ENCODE peak calls at places on chromosomes 6 and 20, in eight cellular contexts. M, C, D, S, H, K, E and J are unnamed samples. For H3K36me3, the result is how much of the 10 kb centered on the place peaks cover.

GRCh38 chr6:170047813-170048212 is 243.1 kb downstream of the DLL1 start:
- DNase-seq in H (no peak), C (no peak), D (no peak), E (no peak), M (no peak), K (peak), S (no peak), J (no peak)

GRCh38 chr6:21597243-21597682 is 3.7 kb downstream of the SOX4 start:
- DNase-seq in H (no peak), C (no peak), K (no peak), D (no peak), E (no peak), M (no peak), S (no peak), J (no peak)

GRCh38 chr6:4788953-4789584 is 12.9 kb downstream of the CDYL start:
- DNase-seq in D (no peak), H (no peak), C (no peak), S (no peak), K (no peak), E (no peak), M (peak), J (no peak)

GRCh38 chr6:42520786-42521607 is 42.8 kb upstream of the UBR2 start:
- DNase-seq in E (peak), H (no peak), S (no peak), M (no peak), C (peak), K (no peak), D (peak), J (no peak)

GRCh38 chr20:33667245-33668086 is 723 bp downstream of the ACTL10 start:
- DNase-seq in K (peak), E (no peak), M (peak), C (peak), D (no peak), S (peak), H (no peak), J (no peak)

GRCh38 chr6:37210313-37210898 is 40.5 kb downstream of the PIM1 start:
- DNase-seq in S (peak), E (peak), D (peak), H (no peak), M (peak), C (peak), K (no peak), J (no peak)

GRCh38 chr6:159941286-159942113 is 27.4 kb upstream of the IGF2R start:
- DNase-seq in M (no peak), H (no peak), D (peak), E (peak), S (no peak), K (no peak), C (peak), J (no peak)

GRCh38 chr6:113351183-113351834 is 505.8 kb upstream of the MARCKS start:
- DNase-seq in C (no peak), D (no peak), K (no peak), H (no peak), S (peak), E (peak), M (no peak), J (peak)

GRCh38 chr6:90294989-90295853 is 1.4 kb downstream of the BACH2 start:
- DNase-seq in H (no peak), S (peak), K (peak), C (peak), D (no peak), M (peak), E (no peak), J (no peak)

GRCh38 chr6:127547909-127548649 is 28.9 kb upstream of the C6orf58 start:
- DNase-seq in K (no peak), H (no peak), C (peak), D (no peak), S (no peak), E (no peak), M (no peak), J (no peak)

GRCh38 chr6:56346958-56347357 is 99.6 kb upstream of the COL21A1 start:
- DNase-seq in H (no peak), M (peak), E (peak), S (no peak), D (no peak), K (no peak), C (no peak), J (no peak)

GRCh38 chr6:27531772-27532459 is 59.0 kb upstream of the ZNF184 start:
- DNase-seq in H (no peak), K (no peak), D (peak), E (no peak), C (no peak), M (no peak), S (no peak), J (no peak)

GRCh38 chr6:93745306-93745705 is 325.9 kb upstream of the EPHA7 start:
- DNase-seq in E (no peak), C (no peak), D (no peak), M (no peak), H (no peak), K (no peak), S (no peak), J (no peak)

GRCh38 chr6:152720964-152721363 is 23.3 kb downstream of the MYCT1 start:
- DNase-seq in C (peak), K (no peak), M (no peak), E (peak), D (peak), H (no peak), S (no peak), J (no peak)

GRCh38 chr6:13194852-13195251 is 133.5 kb downstream of the TBC1D7 start:
- DNase-seq in C (peak), S (peak), H (no peak), M (peak), D (peak), E (peak), K (no peak), J (no peak)

GRCh38 chr6:112337209-112337638 is 9.9 kb upstream of the RFPL4B start:
- DNase-seq in M (peak), K (no peak), H (no peak), D (peak), E (peak), C (peak), S (peak), J (no peak)

GRCh38 chr20:45052698-45053440 is 48.1 kb downstream of the KCNS1 start:
- DNase-seq in H (no peak), S (no peak), K (no peak), E (peak), C (no peak), D (no peak), M (no peak), J (peak)

GRCh38 chr6:64074981-64075380 is 439.4 kb downstream of the PHF3 start:
- DNase-seq in E (no peak), M (no peak), S (no peak), K (no peak), C (no peak), D (no peak), H (no peak), J (no peak)

GRCh38 chr20:3222635-3223600 is 13.6 kb downstream of the ITPA start:
- DNase-seq in H (no peak), M (no peak), E (no peak), S (peak), K (no peak), D (no peak), C (no peak), J (no peak)

DNA sequence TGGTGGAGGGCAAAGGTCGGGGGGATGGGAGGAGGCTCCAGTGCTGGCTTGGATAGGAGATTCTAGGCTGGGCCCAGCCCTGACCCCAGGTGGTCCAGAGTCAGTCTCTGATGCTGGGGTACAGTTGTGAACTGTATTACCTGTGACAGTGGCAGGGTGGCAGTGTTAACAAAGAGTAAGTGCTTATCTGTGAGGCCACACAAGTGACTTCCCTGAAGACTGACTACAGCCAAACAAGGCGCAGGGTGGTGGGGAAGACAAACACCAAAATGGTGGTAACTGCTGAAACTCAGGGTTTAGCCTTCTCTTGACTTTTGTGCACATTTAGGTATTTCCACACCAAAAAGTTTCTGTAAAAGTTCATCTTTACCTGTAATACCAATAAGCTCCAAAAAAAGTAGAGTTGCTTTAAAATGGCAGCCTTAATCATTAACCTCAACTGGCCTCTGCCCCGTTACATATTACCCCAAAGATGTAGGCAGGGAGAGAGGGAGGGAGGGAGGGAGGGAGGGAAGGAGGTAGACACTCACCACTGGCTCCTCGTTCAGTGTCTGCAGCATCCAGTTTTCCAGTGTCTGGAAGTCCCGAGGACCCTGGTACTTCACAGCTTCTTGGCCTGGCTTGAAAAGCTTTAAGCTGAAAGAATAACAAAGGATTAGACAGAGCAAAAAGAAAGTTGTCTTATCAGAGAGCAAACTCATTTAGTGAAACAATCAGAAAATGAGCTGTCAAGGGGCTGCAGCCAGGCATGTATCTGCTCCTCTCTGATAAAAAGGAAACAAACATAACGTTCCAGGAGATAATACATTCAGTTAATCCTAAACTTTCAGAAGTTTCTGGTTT is 11.3 kb downstream of the TXNDC5 start:
- DNase-seq in C (no peak), K (no peak), S (no peak), E (no peak), H (no peak), M (peak), D (no peak), J (no peak)
- TF ChIP-seq CTCF in C (peak), K (peak), S (peak), E (no peak), H (peak), M (peak), D (peak), J (no peak)

GRCh38 chr6:138690975-138691594 is 82.5 kb upstream of the CCDC28A start:
- DNase-seq in K (no peak), C (no peak), H (no peak), E (peak), S (no peak), M (no peak), D (no peak), J (no peak)

GRCh38 chr6:138692978-138693909 is 80.3 kb upstream of the CCDC28A start:
- DNase-seq in E (peak), M (peak), K (peak), S (peak), H (no peak), D (peak), C (peak), J (no peak)

GRCh38 chr6:138692058-138692977 is 81.3 kb upstream of the CCDC28A start:
- DNase-seq in C (peak), S (peak), E (peak), M (peak), H (no peak), D (no peak), K (peak), J (no peak)

GRCh38 chr6:138691595-138692057 is 81.9 kb upstream of the CCDC28A start:
- DNase-seq in M (no peak), E (peak), C (peak), S (no peak), K (no peak), H (no peak), D (peak), J (no peak)

DNA sequence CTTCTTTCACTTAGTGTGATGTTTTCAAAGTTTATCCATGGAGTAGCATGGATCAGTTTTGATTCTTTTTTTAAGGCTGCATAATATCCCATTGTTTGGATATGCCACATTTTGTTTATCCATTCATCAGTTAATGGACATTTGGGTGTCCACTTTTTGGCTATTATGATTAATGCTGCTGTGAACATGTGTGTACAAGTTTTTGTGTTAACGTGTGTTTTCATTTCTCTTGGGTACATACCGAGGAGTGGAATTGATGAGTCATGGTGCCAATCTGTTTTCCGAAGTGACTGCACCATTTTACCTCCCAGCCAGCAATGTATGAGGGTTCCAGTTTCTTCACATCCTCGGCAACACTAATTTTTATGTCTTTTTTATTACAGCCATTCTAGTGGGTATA is 78.4 kb upstream of the CCDC28A start:
- DNase-seq in D (no peak), H (no peak), K (no peak), C (no peak), E (no peak), S (no peak), M (no peak), J (no peak)
- H3K36me3 ChIP-seq in D (under half), H (under half), K (under half), C (under half), E (under half), S (under half), M (under half), J (under half)

GRCh38 chr6:15714658-15715057 is 51.8 kb upstream of the DTNBP1 start:
- DNase-seq in E (no peak), K (no peak), S (no peak), M (no peak), C (no peak), D (no peak), H (no peak), J (no peak)
- H3K4me3 ChIP-seq in E (no peak), K (no peak), S (no peak), M (no peak), C (no peak), D (no peak), H (no peak), J (no peak)

GRCh38 chr6:32826996-32827395 is 10.2 kb upstream of the HLA-DOB start:
- DNase-seq in D (no peak), E (no peak), K (no peak), H (no peak), S (no peak), C (no peak), M (no peak), J (no peak)

GRCh38 chr6:32830936-32831335 is 7.6 kb downstream of the TAP2 start:
- DNase-seq in D (no peak), K (no peak), E (no peak), C (no peak), S (no peak), H (no peak), M (no peak), J (no peak)

GRCh38 chr6:32830017-32830416 is 8.5 kb downstream of the TAP2 start:
- DNase-seq in M (no peak), E (no peak), K (no peak), D (no peak), S (no peak), H (no peak), C (no peak), J (no peak)

GRCh38 chr6:32829495-32829894 is 9.0 kb downstream of the TAP2 start:
- DNase-seq in E (no peak), D (no peak), K (no peak), S (no peak), M (no peak), C (no peak), H (no peak), J (no peak)

GRCh38 chr6:32825966-32826365 is 9.2 kb upstream of the HLA-DOB start:
- DNase-seq in K (no peak), M (no peak), E (peak), D (no peak), H (no peak), S (no peak), C (peak), J (peak)
- TF ChIP-seq CTCF in K (peak), M (peak), E (peak), D (peak), H (peak), S (peak), C (peak), J (peak)

DNA sequence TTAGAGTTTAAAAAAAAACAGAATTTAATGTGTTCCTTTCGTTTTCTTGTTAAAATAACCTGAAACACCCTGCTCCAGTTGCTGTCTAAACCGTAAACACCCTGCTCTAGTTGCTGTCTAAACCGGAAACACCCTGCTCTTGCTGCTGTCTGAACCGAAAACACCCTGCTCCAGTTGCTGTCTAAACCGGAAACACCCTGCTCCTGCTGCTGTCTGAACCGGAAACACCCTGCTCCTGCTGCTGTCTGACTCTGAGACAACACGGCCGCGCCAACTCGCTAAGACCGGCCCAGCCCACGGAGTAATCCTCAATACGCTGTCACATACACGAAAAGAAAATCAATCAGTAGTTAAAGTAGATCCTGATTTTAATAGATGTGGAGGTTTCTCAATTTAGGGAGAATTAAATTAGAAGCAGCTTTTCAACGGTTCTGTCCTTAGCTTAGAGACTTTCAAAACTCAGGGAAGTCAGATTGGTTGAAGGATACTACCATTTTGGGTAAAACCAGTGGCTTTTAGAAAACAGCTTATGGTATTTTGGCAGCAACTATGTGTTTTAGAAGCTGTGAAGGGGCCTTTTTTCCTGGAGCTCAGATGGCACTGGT is 98.3 kb downstream of the RAMACL start:
- DNase-seq in D (no peak), M (no peak), H (peak), K (no peak), C (peak), S (peak), E (no peak), J (no peak)
- H3K36me3 ChIP-seq in D (under half), M (under half), H (half or more), K (half or more), C (under half), S (under half), E (under half), J (under half)

GRCh38 chr6:5846335-5846734 is 160.4 kb downstream of the NRN1 start:
- DNase-seq in H (no peak), K (no peak), D (no peak), C (no peak), M (no peak), S (no peak), E (no peak), J (no peak)

GRCh38 chr6:5854900-5855299 is 151.8 kb downstream of the NRN1 start:
- DNase-seq in E (no peak), K (no peak), D (no peak), M (peak), C (no peak), S (no peak), H (no peak), J (no peak)

GRCh38 chr6:5846889-5847288 is 159.8 kb downstream of the NRN1 start:
- DNase-seq in M (no peak), E (no peak), K (no peak), H (no peak), S (no peak), D (no peak), C (no peak), J (no peak)

GRCh38 chr6:5851261-5851757 is 155.4 kb downstream of the NRN1 start:
- DNase-seq in S (peak), K (peak), E (peak), D (no peak), C (peak), H (no peak), M (peak), J (no peak)

GRCh38 chr6:5850848-5851255 is 155.9 kb downstream of the NRN1 start:
- DNase-seq in C (no peak), M (peak), E (no peak), D (no peak), H (no peak), S (no peak), K (no peak), J (no peak)
- H3K4me3 ChIP-seq in C (no peak), M (peak), E (peak), D (no peak), H (no peak), S (peak), K (peak), J (no peak)